ENCODE peak calls at places on chromosomes 4 and X, in seven cellular contexts. One of them, this sample, is unnamed.

GRCh38 chr4:57071340-57071739 is 38.8 kb downstream of the IGFBP7 start:
- DNase-seq in colonic mucosa: no peak
- DNase-seq in endodermal cell: no peak
- DNase-seq in NB4: peak; percentile 86
- DNase-seq in dorsolateral prefrontal cortex: no peak
- DNase-seq in ovary: no peak
- DNase-seq in fibroblast of villous mesenchyme: peak; percentile 89
- DNase-seq in this sample: peak; percentile 68

GRCh38 chr4:142402925-142403324 is 443.2 kb downstream of the INPP4B start:
- DNase-seq in colonic mucosa: no peak
- DNase-seq in endodermal cell: no peak
- DNase-seq in NB4: no peak
- DNase-seq in dorsolateral prefrontal cortex: no peak
- DNase-seq in ovary: no peak
- DNase-seq in fibroblast of villous mesenchyme: no peak
- DNase-seq in this sample: peak; percentile 65

GRCh38 chr4:182788197-182788596 is 129.0 kb downstream of the DCTD start:
- DNase-seq in colonic mucosa: no peak
- DNase-seq in endodermal cell: no peak
- DNase-seq in NB4: no peak
- DNase-seq in dorsolateral prefrontal cortex: no peak
- DNase-seq in ovary: no peak
- DNase-seq in fibroblast of villous mesenchyme: no peak
- DNase-seq in this sample: no peak

GRCh38 chr4:36399762-36400353 is 118.4 kb downstream of the DTHD1 start:
- DNase-seq in colonic mucosa: peak; percentile 29
- DNase-seq in endodermal cell: peak; percentile 52
- DNase-seq in NB4: peak; percentile 54
- DNase-seq in dorsolateral prefrontal cortex: no peak
- DNase-seq in ovary: no peak
- DNase-seq in fibroblast of villous mesenchyme: no peak
- DNase-seq in this sample: no peak

GRCh38 chr4:35939746-35940145 is 304.6 kb downstream of the ARAP2 start:
- DNase-seq in colonic mucosa: no peak
- DNase-seq in endodermal cell: no peak
- DNase-seq in NB4: no peak
- DNase-seq in dorsolateral prefrontal cortex: no peak
- DNase-seq in ovary: no peak
- DNase-seq in fibroblast of villous mesenchyme: no peak
- DNase-seq in this sample: no peak

GRCh38 chr4:132982151-132982550 is 166.9 kb upstream of the PCDH10 start:
- DNase-seq in colonic mucosa: no peak
- DNase-seq in endodermal cell: no peak
- DNase-seq in NB4: no peak
- DNase-seq in dorsolateral prefrontal cortex: no peak
- DNase-seq in ovary: no peak
- DNase-seq in fibroblast of villous mesenchyme: no peak
- DNase-seq in this sample: no peak

GRCh38 chr4:128663325-128663724 is 146.2 kb upstream of the JADE1 start:
- DNase-seq in colonic mucosa: peak; percentile 48
- DNase-seq in endodermal cell: no peak
- DNase-seq in NB4: no peak
- DNase-seq in dorsolateral prefrontal cortex: no peak
- DNase-seq in ovary: no peak
- DNase-seq in fibroblast of villous mesenchyme: no peak
- DNase-seq in this sample: no peak

GRCh38 chrX:132953358-132953757 is 5.1 kb downstream of the HS6ST2 start:
- DNase-seq in colonic mucosa: no peak
- DNase-seq in endodermal cell: no peak
- DNase-seq in NB4: no peak
- DNase-seq in dorsolateral prefrontal cortex: no peak
- DNase-seq in ovary: peak; percentile 21
- DNase-seq in fibroblast of villous mesenchyme: no peak
- DNase-seq in this sample: no peak

GRCh38 chr4:29805245-29805644 is 914.9 kb upstream of the PCDH7 start:
- DNase-seq in colonic mucosa: no peak
- DNase-seq in endodermal cell: peak; percentile 73
- DNase-seq in NB4: peak; percentile 15
- DNase-seq in dorsolateral prefrontal cortex: no peak
- DNase-seq in ovary: no peak
- DNase-seq in fibroblast of villous mesenchyme: no peak
- DNase-seq in this sample: no peak

GRCh38 chr4:94412019-94413017 is 39.4 kb upstream of the PDLIM5 start:
- DNase-seq in colonic mucosa: peak; percentile 21
- DNase-seq in endodermal cell: no peak
- DNase-seq in NB4: no peak
- DNase-seq in dorsolateral prefrontal cortex: no peak
- DNase-seq in ovary: no peak
- DNase-seq in fibroblast of villous mesenchyme: peak; percentile 91
- DNase-seq in this sample: peak; percentile 59

GRCh38 chr4:74054483-74055032 is 16.1 kb upstream of the CXCL3 start:
- DNase-seq in colonic mucosa: no peak
- DNase-seq in endodermal cell: no peak
- DNase-seq in NB4: peak; percentile 15
- DNase-seq in dorsolateral prefrontal cortex: no peak
- DNase-seq in ovary: no peak
- DNase-seq in fibroblast of villous mesenchyme: no peak
- DNase-seq in this sample: no peak

GRCh38 chrX:120016068-120016441 is 61.4 kb downstream of the RHOXF2B start:
- DNase-seq in colonic mucosa: no peak
- DNase-seq in endodermal cell: no peak
- DNase-seq in NB4: no peak
- DNase-seq in dorsolateral prefrontal cortex: no peak
- DNase-seq in ovary: no peak
- DNase-seq in fibroblast of villous mesenchyme: no peak
- DNase-seq in this sample: no peak
- H3K4me3 ChIP-seq in colonic mucosa: no peak overlapping the region
- H3K4me3 ChIP-seq in endodermal cell: peak overlapping the region; percentile 62
- H3K4me3 ChIP-seq in NB4: no peak overlapping the region
- H3K4me3 ChIP-seq in dorsolateral prefrontal cortex: no peak overlapping the region
- H3K4me3 ChIP-seq in ovary: no peak overlapping the region
- H3K4me3 ChIP-seq in fibroblast of villous mesenchyme: no peak overlapping the region
- H3K4me3 ChIP-seq in this sample: no peak overlapping the region

DNA sequence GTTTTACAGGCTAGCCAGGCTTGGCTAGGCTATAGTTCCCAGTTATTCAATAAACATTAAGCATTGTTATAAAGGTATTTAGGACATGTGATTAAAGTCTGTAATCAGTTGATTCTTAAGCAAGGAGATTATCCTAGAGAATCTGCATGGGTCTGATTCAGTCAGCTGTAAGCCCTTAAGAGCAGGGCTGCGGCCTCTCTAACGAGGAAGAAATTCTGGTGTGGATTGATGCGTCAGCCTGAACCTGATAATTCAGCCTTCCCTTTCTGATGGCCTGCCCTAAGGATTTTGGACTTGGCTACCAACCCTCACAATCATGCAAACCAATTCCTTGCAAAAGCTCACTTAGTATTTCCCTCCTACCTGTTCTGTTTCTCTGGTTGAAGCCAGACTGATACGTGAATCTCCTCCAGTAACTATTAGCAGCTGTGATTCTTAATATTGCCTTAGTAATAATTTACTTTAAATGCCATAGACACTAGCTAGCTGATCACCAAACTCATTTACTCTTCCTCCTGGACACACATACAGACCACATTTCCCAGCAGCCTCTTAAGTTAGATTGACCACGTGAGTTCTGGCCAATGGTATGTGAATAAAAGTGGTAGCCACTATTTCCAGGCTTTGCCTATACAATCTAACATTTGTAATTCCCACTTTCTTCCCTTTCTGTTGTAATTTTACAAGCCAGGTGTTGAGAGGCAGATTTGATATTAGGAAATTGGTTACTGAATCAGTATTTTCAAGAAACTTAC is 678.0 kb upstream of the INTU start:
- DNase-seq in colonic mucosa: no peak
- DNase-seq in endodermal cell: peak; percentile 47
- DNase-seq in NB4: no peak
- DNase-seq in dorsolateral prefrontal cortex: no peak
- DNase-seq in ovary: no peak
- DNase-seq in fibroblast of villous mesenchyme: no peak
- DNase-seq in this sample: no peak
- H3K4me3 ChIP-seq in colonic mucosa: no peak overlapping the region
- H3K4me3 ChIP-seq in endodermal cell: no peak overlapping the region
- H3K4me3 ChIP-seq in NB4: no peak overlapping the region
- H3K4me3 ChIP-seq in dorsolateral prefrontal cortex: no peak overlapping the region
- H3K4me3 ChIP-seq in ovary: no peak overlapping the region
- H3K4me3 ChIP-seq in fibroblast of villous mesenchyme: no peak overlapping the region
- H3K4me3 ChIP-seq in this sample: no peak overlapping the region

DNA sequence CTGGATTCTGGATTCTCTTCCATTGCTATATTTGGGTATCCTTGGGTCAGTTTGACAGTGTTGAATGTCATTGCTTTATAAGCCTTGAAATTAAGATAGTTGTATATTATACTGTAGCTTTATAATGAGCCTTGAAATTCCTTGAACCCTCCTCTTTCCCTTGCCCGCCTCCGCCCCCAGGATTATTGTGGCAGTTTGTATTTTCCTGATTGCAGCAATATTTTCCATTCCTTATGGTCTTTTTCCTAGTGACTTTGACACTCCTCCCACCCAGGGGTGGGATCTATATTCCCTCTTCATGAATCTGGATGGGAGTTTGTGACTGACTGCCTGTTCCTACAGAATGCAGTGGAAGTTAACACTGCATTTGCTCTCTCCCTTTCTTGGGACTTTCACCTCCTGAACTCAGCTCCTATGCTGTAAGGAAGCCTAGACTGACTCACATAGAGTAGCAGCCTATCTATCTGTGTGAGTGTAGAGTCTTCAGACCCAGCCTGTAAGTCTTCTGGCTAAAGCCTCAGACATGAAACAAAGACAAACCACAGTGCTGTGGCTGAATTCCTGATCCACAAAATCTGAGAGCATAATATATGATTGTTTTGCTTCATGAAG is 2.2 kb downstream of the FUNDC2 start:
- DNase-seq in colonic mucosa: peak; percentile 23
- DNase-seq in endodermal cell: no peak
- DNase-seq in NB4: peak; percentile 25
- DNase-seq in dorsolateral prefrontal cortex: no peak
- DNase-seq in ovary: no peak
- DNase-seq in fibroblast of villous mesenchyme: peak; percentile 26
- DNase-seq in this sample: peak; percentile 44
- H3K4me3 ChIP-seq in colonic mucosa: no peak overlapping the region
- H3K4me3 ChIP-seq in endodermal cell: no peak overlapping the region
- H3K4me3 ChIP-seq in NB4: peak overlapping the region; percentile 89
- H3K4me3 ChIP-seq in dorsolateral prefrontal cortex: no peak overlapping the region
- H3K4me3 ChIP-seq in ovary: no peak overlapping the region
- H3K4me3 ChIP-seq in fibroblast of villous mesenchyme: no peak overlapping the region
- H3K4me3 ChIP-seq in this sample: no peak overlapping the region

GRCh38 chrX:15269618-15270521 is at the start of gene ASB9:
- DNase-seq in colonic mucosa: peak; percentile 60
- DNase-seq in endodermal cell: peak; percentile 55
- DNase-seq in NB4: no peak
- DNase-seq in dorsolateral prefrontal cortex: no peak
- DNase-seq in ovary: no peak
- DNase-seq in fibroblast of villous mesenchyme: peak; percentile 37
- DNase-seq in this sample: peak; percentile 35
- H3K4me3 ChIP-seq in colonic mucosa: no peak within 1 kb of the TSS
- H3K4me3 ChIP-seq in endodermal cell: no peak within 1 kb of the TSS
- H3K4me3 ChIP-seq in NB4: no peak within 1 kb of the TSS
- H3K4me3 ChIP-seq in dorsolateral prefrontal cortex: no peak within 1 kb of the TSS
- H3K4me3 ChIP-seq in ovary: no peak within 1 kb of the TSS
- H3K4me3 ChIP-seq in fibroblast of villous mesenchyme: no peak within 1 kb of the TSS
- H3K4me3 ChIP-seq in this sample: no peak within 1 kb of the TSS

GRCh38 chr4:105189855-105190650 is 43.4 kb downstream of the TET2 start:
- DNase-seq in colonic mucosa: no peak
- DNase-seq in endodermal cell: peak; percentile 49
- DNase-seq in NB4: no peak
- DNase-seq in dorsolateral prefrontal cortex: no peak
- DNase-seq in ovary: no peak
- DNase-seq in fibroblast of villous mesenchyme: no peak
- DNase-seq in this sample: no peak

GRCh38 chr4:105194328-105195231 is 47.9 kb downstream of the TET2 start:
- DNase-seq in colonic mucosa: no peak
- DNase-seq in endodermal cell: no peak
- DNase-seq in NB4: no peak
- DNase-seq in dorsolateral prefrontal cortex: no peak
- DNase-seq in ovary: no peak
- DNase-seq in fibroblast of villous mesenchyme: peak; percentile 25
- DNase-seq in this sample: no peak

GRCh38 chr4:105192910-105193309 is 46.2 kb downstream of the TET2 start:
- DNase-seq in colonic mucosa: no peak
- DNase-seq in endodermal cell: no peak
- DNase-seq in NB4: no peak
- DNase-seq in dorsolateral prefrontal cortex: no peak
- DNase-seq in ovary: no peak
- DNase-seq in fibroblast of villous mesenchyme: no peak
- DNase-seq in this sample: no peak

GRCh38 chr4:105191621-105192210 is 45.0 kb downstream of the TET2 start:
- DNase-seq in colonic mucosa: no peak
- DNase-seq in endodermal cell: no peak
- DNase-seq in NB4: peak; percentile 33
- DNase-seq in dorsolateral prefrontal cortex: no peak
- DNase-seq in ovary: no peak
- DNase-seq in fibroblast of villous mesenchyme: peak; percentile 23
- DNase-seq in this sample: peak; percentile 16

DNA sequence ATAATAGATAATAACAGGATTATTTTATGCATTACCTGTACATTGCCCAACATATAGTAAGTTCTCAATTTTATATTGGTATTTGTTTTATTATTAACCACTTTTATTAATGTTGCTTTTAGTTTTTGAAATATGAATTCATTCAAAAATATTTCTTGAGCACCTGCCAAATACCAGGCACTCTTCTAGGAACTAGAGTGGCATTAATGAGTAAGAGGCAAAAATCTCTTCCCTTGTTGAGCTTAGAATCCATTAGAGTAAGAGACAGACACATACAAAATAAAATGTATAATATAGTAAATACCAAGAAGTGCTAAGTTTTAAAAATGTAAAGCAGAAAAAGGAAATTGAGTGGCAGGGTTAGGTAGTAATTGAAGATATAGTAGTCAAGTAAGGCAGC is 45.8 kb downstream of the TET2 start:
- DNase-seq in colonic mucosa: no peak
- DNase-seq in endodermal cell: no peak
- DNase-seq in NB4: no peak
- DNase-seq in dorsolateral prefrontal cortex: no peak
- DNase-seq in ovary: no peak
- DNase-seq in fibroblast of villous mesenchyme: no peak
- DNase-seq in this sample: no peak
- H3K4me3 ChIP-seq in colonic mucosa: no peak overlapping the region
- H3K4me3 ChIP-seq in endodermal cell: no peak overlapping the region
- H3K4me3 ChIP-seq in NB4: no peak overlapping the region
- H3K4me3 ChIP-seq in dorsolateral prefrontal cortex: no peak overlapping the region
- H3K4me3 ChIP-seq in ovary: no peak overlapping the region
- H3K4me3 ChIP-seq in fibroblast of villous mesenchyme: no peak overlapping the region
- H3K4me3 ChIP-seq in this sample: no peak overlapping the region

DNA sequence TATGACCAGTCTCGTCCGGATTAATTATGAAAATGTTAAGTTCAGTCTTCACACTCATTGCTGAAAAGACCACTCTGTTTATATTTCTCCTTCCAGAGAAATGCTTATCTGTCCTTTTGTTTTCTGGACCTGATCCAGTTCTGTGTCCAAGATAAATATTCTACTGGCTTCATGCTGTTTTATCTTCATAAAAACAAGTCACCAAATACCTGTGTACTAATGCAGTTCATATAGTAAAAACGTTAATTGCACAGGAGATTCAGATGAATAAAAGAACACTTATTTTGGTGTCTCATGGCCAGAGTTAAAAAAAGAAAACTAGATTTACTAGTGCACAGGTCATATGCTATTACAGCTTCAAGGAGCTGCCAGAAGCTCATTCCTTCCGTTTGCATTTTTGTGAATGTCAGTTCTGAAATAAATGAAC is 17.3 kb downstream of the FNIP2 start:
- DNase-seq in colonic mucosa: no peak
- DNase-seq in endodermal cell: no peak
- DNase-seq in NB4: no peak
- DNase-seq in dorsolateral prefrontal cortex: no peak
- DNase-seq in ovary: no peak
- DNase-seq in fibroblast of villous mesenchyme: peak; percentile 37
- DNase-seq in this sample: peak; percentile 25
- H3K4me3 ChIP-seq in colonic mucosa: no peak overlapping the region
- H3K4me3 ChIP-seq in endodermal cell: no peak overlapping the region
- H3K4me3 ChIP-seq in NB4: no peak overlapping the region
- H3K4me3 ChIP-seq in dorsolateral prefrontal cortex: peak overlapping the region; percentile 5
- H3K4me3 ChIP-seq in ovary: no peak overlapping the region
- H3K4me3 ChIP-seq in fibroblast of villous mesenchyme: no peak overlapping the region
- H3K4me3 ChIP-seq in this sample: no peak overlapping the region